ENCODE peak calls at places on chromosome 21, in five cellular contexts. D is ovary; T is activated T-cell treated with anti-CD3 and anti-CD28 coated beads, Interleukin-2, amount 50 U/mL, for 4 hours; B is stimulated activated CD8-positive, alpha-beta memory T cell treated with anti-CD3 and anti-CD28 coated beads, Interleukin-4, amount 100 ng/mL, for 4 hours; C is GDM1. K is an unnamed sample.

GRCh38 chr21:45073301-45074047 is 906 bp upstream of the ADARB1 start:
- DNase-seq in D (peak; percentile 48), T (no peak), B (no peak), C (no peak), K (peak; percentile 18)

GRCh38 chr21:44940116-44940631 is 345 bp downstream of the SLX9 start:
- DNase-seq in D (no peak), T (no peak), B (no peak), C (no peak), K (no peak)

GRCh38 chr21:43758811-43759210 is 17.3 kb downstream of the CSTB start:
- DNase-seq in D (no peak), T (no peak), B (no peak), C (no peak), K (no peak)

GRCh38 chr21:16072692-16073091 is 342.9 kb downstream of the USP25 start:
- DNase-seq in D (no peak), T (no peak), B (no peak), C (no peak), K (no peak)

GRCh38 chr21:43902441-43902840 is 37.4 kb downstream of the AGPAT3 start:
- DNase-seq in D (peak; percentile 41), T (no peak), B (no peak), C (no peak), K (no peak)

GRCh38 chr21:35136586-35137254 is 87.6 kb upstream of the RUNX1 start:
- DNase-seq in D (no peak), T (no peak), B (no peak), C (no peak), K (no peak)

GRCh38 chr21:39153842-39154241 is 29.4 kb downstream of the PSMG1 start:
- DNase-seq in D (no peak), T (no peak), B (no peak), C (no peak), K (no peak)

GRCh38 chr21:42518216-42518615 is 4.6 kb downstream of the SLC37A1 start:
- DNase-seq in D (no peak), T (no peak), B (no peak), C (no peak), K (no peak)

GRCh38 chr21:28516996-28517592 is 475.6 kb downstream of the LTN1 start:
- DNase-seq in D (peak; percentile 40), T (peak; percentile 40), B (peak; percentile 2), C (peak; percentile 64), K (peak; percentile 56)

GRCh38 chr21:32940079-32941014 is 85.4 kb upstream of the OLIG2 start:
- DNase-seq in D (peak; percentile 30), T (peak; percentile 34), B (no peak), C (peak; percentile 28), K (peak; percentile 14)

GRCh38 chr21:36512971-36513370 is 33.0 kb upstream of the CLDN14 start:
- DNase-seq in D (no peak), T (no peak), B (no peak), C (no peak), K (no peak)

GRCh38 chr21:37241426-37241825 is 25.7 kb downstream of the VPS26C start:
- DNase-seq in D (no peak), T (no peak), B (no peak), C (no peak), K (no peak)

GRCh38 chr21:42061866-42062542 is 9.1 kb upstream of the UMODL1 start:
- DNase-seq in D (no peak), T (peak; percentile 49), B (peak; percentile 10), C (no peak), K (no peak)

GRCh38 chr21:45513003-45513706 is 29.1 kb downstream of the SLC19A1 start:
- DNase-seq in D (peak; percentile 8), T (no peak), B (no peak), C (no peak), K (no peak)

GRCh38 chr21:29145354-29145782 is 14.9 kb downstream of the MAP3K7CL start:
- DNase-seq in D (no peak), T (no peak), B (no peak), C (no peak), K (no peak)

GRCh38 chr21:36241717-36242116 is 78.3 kb upstream of the MORC3 start:
- DNase-seq in D (no peak), T (no peak), B (no peak), C (no peak), K (no peak)

GRCh38 chr21:29436143-29436542 is 137.4 kb downstream of the BACH1 start:
- DNase-seq in D (no peak), T (peak; percentile 31), B (peak; percentile 0), C (no peak), K (no peak)

GRCh38 chr21:18832950-18833349 is 429.4 kb upstream of the TMPRSS15 start:
- DNase-seq in D (no peak), T (no peak), B (no peak), C (no peak), K (no peak)

GRCh38 chr21:36686955-36687354 is 12.0 kb upstream of the SIM2 start:
- DNase-seq in D (no peak), T (no peak), B (no peak), C (no peak), K (no peak)

GRCh38 chr21:33011462-33011861 is 14.3 kb upstream of the OLIG2 start:
- DNase-seq in D (no peak), T (no peak), B (no peak), C (no peak), K (no peak)

GRCh38 chr21:41973861-41974751 is 20.3 kb upstream of the C2CD2 start:
- DNase-seq in D (no peak), T (no peak), B (no peak), C (no peak), K (no peak)

GRCh38 chr21:37230632-37231246 is 36.4 kb downstream of the VPS26C start:
- DNase-seq in D (no peak), T (no peak), B (no peak), C (no peak), K (no peak)

GRCh38 chr21:36149788-36150187 is 6.8 kb upstream of the DOP1B start:
- DNase-seq in D (no peak), T (no peak), B (no peak), C (no peak), K (no peak)

GRCh38 chr21:42578761-42579415 is 65.2 kb downstream of the SLC37A1 start:
- DNase-seq in D (no peak), T (no peak), B (no peak), C (no peak), K (no peak)

GRCh38 chr21:39938086-39938611 is 70.9 kb downstream of the PCP4 start:
- DNase-seq in D (no peak), T (no peak), B (no peak), C (no peak), K (no peak)

GRCh38 chr21:31446206-31446900 is 102.3 kb upstream of the TIAM1 start:
- DNase-seq in D (no peak), T (peak; percentile 23), B (peak; percentile 16), C (no peak), K (no peak)

GRCh38 chr21:41924355-41924754 is 29.5 kb downstream of the C2CD2 start:
- DNase-seq in D (no peak), T (no peak), B (no peak), C (no peak), K (no peak)

GRCh38 chr21:14273736-14274538 is 58.0 kb downstream of the RBM11 start:
- DNase-seq in D (no peak), T (no peak), B (no peak), C (no peak), K (no peak)

GRCh38 chr21:38352536-38353219 is 95.9 kb downstream of the KCNJ15 start:
- DNase-seq in D (peak; percentile 52), T (peak; percentile 27), B (no peak), C (peak; percentile 28), K (peak; percentile 24)

GRCh38 chr21:25461730-25462129 is 145.6 kb downstream of the MRPL39 start:
- DNase-seq in D (no peak), T (no peak), B (no peak), C (no peak), K (no peak)

GRCh38 chr21:36069713-36070573 is at the start of gene CBR1:
- DNase-seq in D (peak; percentile 94), T (peak; percentile 84), B (peak; percentile 83), C (peak; percentile 75), K (peak; percentile 78)

GRCh38 chr21:33799378-33800090 is 116.1 kb downstream of the ATP5PO start:
- DNase-seq in D (no peak), T (no peak), B (no peak), C (no peak), K (no peak)

GRCh38 chr21:34630536-34631143 is 15.7 kb upstream of the RCAN1 start:
- DNase-seq in D (no peak), T (no peak), B (no peak), C (no peak), K (peak; percentile 16)

GRCh38 chr21:30579351-30579750 is 10.8 kb downstream of the KRTAP22-2 start:
- DNase-seq in D (no peak), T (no peak), B (no peak), C (no peak), K (no peak)

K was measured in NCI-H1930.